ENCODE peak calls at places on chromosomes 6 and 20, in four cellular contexts. P, X, R and G are unnamed samples.
A peak's percentile ranks its signal among the peaks of the same experiment; 100 is the strongest.

GRCh38 chr20:62914970-62915457 is 11.3 kb downstream of the DIDO1 start:
- DNase-seq in P (peak; percentile 77), X (no peak), R (peak; percentile 42), G (no peak)

GRCh38 chr6:108946695-108947094 is 98.5 kb downstream of the ARMC2 start:
- DNase-seq in P (no peak), X (no peak), R (no peak), G (peak; percentile 74)

GRCh38 chr20:62704341-62704948 is 4.2 kb upstream of the NTSR1 start:
- DNase-seq in P (peak; percentile 67), X (peak; percentile 79), R (peak; percentile 73), G (peak; percentile 96)

GRCh38 chr6:132133734-132134490 is 182.7 kb upstream of the CCN2 start:
- DNase-seq in P (no peak), X (peak; percentile 15), R (no peak), G (peak; percentile 64)

GRCh38 chr6:136015531-136015930 is 164.0 kb downstream of the PDE7B start:
- DNase-seq in P (no peak), X (no peak), R (no peak), G (no peak)

GRCh38 chr6:169763308-169763707 is 11.9 kb downstream of the ERMARD start:
- DNase-seq in P (no peak), X (no peak), R (no peak), G (no peak)

GRCh38 chr6:129863664-129864063 is 2.5 kb upstream of the TMEM244 start:
- DNase-seq in P (no peak), X (no peak), R (no peak), G (no peak)

GRCh38 chr20:34190679-34191090 is 50.5 kb upstream of the ASIP start:
- DNase-seq in P (peak; percentile 81), X (peak; percentile 51), R (peak; percentile 87), G (peak; percentile 85)

GRCh38 chr6:16523550-16524379 is 237.5 kb downstream of the ATXN1 start:
- DNase-seq in P (no peak), X (no peak), R (no peak), G (no peak)

GRCh38 chr6:21935561-21936028 is 342.0 kb downstream of the SOX4 start:
- DNase-seq in P (peak; percentile 36), X (no peak), R (peak; percentile 44), G (no peak)

GRCh38 chr20:14336667-14337066 is 745 bp downstream of the FLRT3 start:
- DNase-seq in P (peak; percentile 12), X (no peak), R (peak; percentile 55), G (no peak)

GRCh38 chr20:49583343-49583668 is 15.4 kb upstream of the PTGIS start:
- DNase-seq in P (no peak), X (no peak), R (no peak), G (no peak)

GRCh38 chr20:49758781-49759180 is 45.1 kb upstream of the B4GALT5 start:
- DNase-seq in P (no peak), X (no peak), R (no peak), G (no peak)

GRCh38 chr20:2103454-2104153 is 2.0 kb downstream of the STK35 start:
- DNase-seq in P (peak; percentile 72), X (no peak), R (peak; percentile 22), G (no peak)

GRCh38 chr6:165628955-165629354 is 34.1 kb downstream of the PDE10A start:
- DNase-seq in P (no peak), X (no peak), R (no peak), G (no peak)

GRCh38 chr6:215335-216034 is 76.8 kb upstream of the DUSP22 start:
- DNase-seq in P (no peak), X (no peak), R (no peak), G (no peak)

GRCh38 chr6:71250050-71250689 is 38.4 kb upstream of the OGFRL1 start:
- DNase-seq in P (no peak), X (no peak), R (no peak), G (no peak)

GRCh38 chr6:54135665-54136370 is 24.6 kb downstream of the MLIP start:
- DNase-seq in P (peak; percentile 74), X (no peak), R (no peak), G (no peak)

GRCh38 chr6:28981833-28982475 is 23.2 kb downstream of the ZNF311 start:
- DNase-seq in P (peak; percentile 98), X (peak; percentile 68), R (peak; percentile 93), G (peak; percentile 93)

GRCh38 chr20:36861875-36862801 is 13.8 kb upstream of the TLDC2 start:
- DNase-seq in P (peak; percentile 87), X (peak; percentile 88), R (peak; percentile 35), G (peak; percentile 98)

GRCh38 chr6:111944541-111944940 is 71.3 kb upstream of the FYN start:
- DNase-seq in P (no peak), X (no peak), R (no peak), G (no peak)

GRCh38 chr6:113879186-113880096 is 22.3 kb downstream of the MARCKS start:
- DNase-seq in P (peak; percentile 67), X (no peak), R (peak; percentile 70), G (peak; percentile 77)

GRCh38 chr6:39296745-39297640 is 17.2 kb downstream of the KCNK17 start:
- DNase-seq in P (no peak), X (peak; percentile 81), R (peak; percentile 31), G (peak; percentile 68)

GRCh38 chr6:11496152-11497060 is 41.1 kb upstream of the TMEM170B start:
- DNase-seq in P (peak; percentile 91), X (peak; percentile 22), R (peak; percentile 79), G (peak; percentile 74)

GRCh38 chr6:90993771-90994170 is 406.9 kb upstream of the MAP3K7 start:
- DNase-seq in P (no peak), X (no peak), R (no peak), G (no peak)

GRCh38 chr20:35539756-35540212 is 2.1 kb upstream of the ERGIC3 start:
- DNase-seq in P (peak; percentile 97), X (no peak), R (peak; percentile 96), G (no peak)

DNA sequence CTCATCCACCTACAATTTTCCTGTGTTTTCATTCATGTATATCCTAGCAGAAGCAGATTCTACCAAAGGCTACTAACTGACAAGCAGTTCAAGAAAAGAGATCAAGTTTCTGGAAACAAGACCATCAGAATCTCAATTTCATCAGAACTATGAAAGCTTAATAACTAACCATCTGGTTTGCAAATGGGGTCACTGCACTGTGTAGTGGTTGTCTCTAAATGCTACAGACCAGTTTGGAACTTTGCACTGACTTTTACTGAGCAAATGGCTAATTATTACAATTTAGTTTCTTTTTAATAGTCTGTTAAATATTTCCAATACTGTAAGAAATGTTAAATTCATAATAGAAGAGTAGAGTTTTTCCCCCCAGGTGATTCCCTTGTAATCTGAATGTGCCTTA is 64.5 kb downstream of the REPS1 start:
- DNase-seq in P (no peak), X (no peak), R (no peak), G (no peak)
- TF ChIP-seq CTCF in P (no peak), X (no peak), R (no peak), G (no peak)

GRCh38 chr6:73560853-73561407 is 40.1 kb upstream of the EEF1A1 start:
- DNase-seq in P (no peak), X (no peak), R (no peak), G (no peak)
- H3K4me1 ChIP-seq in P (peaks cover 67% of the 10 kb centered on the region), X (no peaks in the 10 kb centered on the region), R (peaks cover 3% of the 10 kb centered on the region), G (no peaks in the 10 kb centered on the region)

DNA sequence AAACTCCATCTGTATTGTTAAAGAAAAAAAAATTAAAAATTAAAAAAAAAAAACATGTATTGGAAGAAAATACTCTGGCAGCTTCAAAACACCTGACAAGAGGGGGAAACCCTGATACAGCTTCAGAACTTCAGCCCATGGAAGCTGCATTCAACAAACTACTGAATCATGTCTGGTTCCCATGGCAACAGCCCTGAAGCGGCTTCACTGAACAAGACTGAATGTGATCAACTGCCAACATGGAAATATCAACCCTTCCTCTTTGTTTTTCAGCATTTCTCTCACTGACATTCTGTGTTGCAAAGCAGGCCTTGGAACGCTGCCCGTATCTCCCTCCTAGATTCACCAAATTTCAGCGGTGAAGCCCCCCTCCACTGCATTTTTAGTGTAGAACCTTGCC is 91.3 kb upstream of the SHLD1 start:
- DNase-seq in P (peak; percentile 71), X (peak; percentile 67), R (peak; percentile 22), G (peak; percentile 90)
- TF ChIP-seq CTCF in P (no peak), X (no peak), R (no peak), G (no peak)

GRCh38 chr20:12090920-12091319 is 173.2 kb downstream of the BTBD3 start:
- DNase-seq in P (no peak), X (no peak), R (no peak), G (no peak)

GRCh38 chr20:12093062-12093796 is 175.5 kb downstream of the BTBD3 start:
- DNase-seq in P (no peak), X (no peak), R (no peak), G (no peak)

GRCh38 chr20:12098411-12098810 is 180.7 kb downstream of the BTBD3 start:
- DNase-seq in P (no peak), X (no peak), R (no peak), G (no peak)

GRCh38 chr20:12095224-12095623 is 177.5 kb downstream of the BTBD3 start:
- DNase-seq in P (no peak), X (no peak), R (no peak), G (no peak)
- H3K4me1 ChIP-seq in P (no peaks in the 10 kb centered on the region), X (no peaks in the 10 kb centered on the region), R (peaks cover 5% of the 10 kb centered on the region), G (no peaks in the 10 kb centered on the region)

GRCh38 chr20:10696650-10697049 is 22.9 kb upstream of the JAG1 start:
- DNase-seq in P (peak; percentile 34), X (no peak), R (no peak), G (no peak)
- TF ChIP-seq CTCF in P (peak; percentile 76), X (peak; percentile 39), R (peak; percentile 59), G (no peak)

DNA sequence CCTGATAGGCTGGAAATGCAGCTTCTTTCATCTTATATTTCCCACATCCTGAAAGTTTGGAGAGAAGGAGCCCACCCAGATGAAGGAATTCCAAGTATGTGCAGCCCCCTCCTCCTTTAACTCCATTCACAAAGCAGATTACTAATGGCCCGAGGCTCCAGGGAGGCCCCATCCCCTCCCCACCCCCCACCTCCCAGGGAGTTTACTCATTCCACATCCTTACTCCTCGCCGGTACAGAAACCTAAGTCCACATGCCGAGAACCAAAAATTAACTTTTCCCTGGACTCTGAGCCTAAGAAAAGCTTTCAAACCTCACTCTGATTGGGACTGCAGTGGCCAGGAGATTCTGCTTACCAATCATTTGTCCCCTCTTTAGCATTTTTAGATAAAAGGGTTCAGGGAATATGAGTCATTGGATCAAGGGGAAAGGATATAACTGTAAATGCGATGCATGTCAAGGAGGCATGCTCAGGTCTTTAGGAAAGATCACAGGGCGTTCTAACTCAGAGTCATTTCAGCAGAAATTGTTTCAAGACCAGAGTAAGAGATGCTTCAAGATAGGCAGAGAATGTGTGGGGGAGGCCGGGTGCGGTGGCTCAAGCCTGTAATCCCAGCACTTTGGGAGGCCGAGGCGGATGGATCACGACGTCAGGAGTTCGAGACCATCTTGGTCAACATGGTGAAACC is 31.9 kb upstream of the PIM1 start:
- DNase-seq in P (peak; percentile 74), X (no peak), R (no peak), G (no peak)
- H3K4me1 ChIP-seq in P (peaks cover 85% of the 10 kb centered on the region), X (peaks cover 39% of the 10 kb centered on the region), R (peaks cover 49% of the 10 kb centered on the region), G (no peaks in the 10 kb centered on the region)